ENCODE peak calls at places on chromosomes 11 and 22, in four cellular contexts. E is mesothelial cell of epicardium; V is CD4-positive, alpha-beta T cell; Z is activated B cell treated with CpG ODN at 0.5 μM for 24 hours. T is an unnamed sample.

GRCh38 chr22:46399625-46400024 is 64.1 kb downstream of the TRMU start:
- DNase-seq in V (no peak), Z (no peak), E (no peak), T (no peak)

GRCh38 chr11:131917634-131918384 is 547.4 kb downstream of the NTM start:
- DNase-seq in E (no peak), Z (no peak), V (no peak), T (no peak)

GRCh38 chr11:20164152-20164551 is 3.9 kb upstream of the DBX1 start:
- DNase-seq in V (no peak), Z (no peak), E (no peak), T (no peak)

GRCh38 chr11:118921121-118921928 is 4.4 kb downstream of the BCL9L start:
- DNase-seq in E (no peak), V (no peak), Z (no peak), T (no peak)

GRCh38 chr11:110761994-110762393 is 49.8 kb upstream of the ARHGAP20 start:
- DNase-seq in Z (no peak), E (no peak), V (no peak), T (no peak)

GRCh38 chr11:131916633-131917032 is 546.2 kb downstream of the NTM start:
- DNase-seq in Z (no peak), V (no peak), E (no peak), T (no peak)

GRCh38 chr11:41879186-41879738 is 419.8 kb upstream of the LRRC4C start:
- DNase-seq in V (no peak), Z (no peak), E (no peak), T (no peak)

GRCh38 chr11:67507242-67507890 is 596 bp downstream of the CDK2AP2 start:
- DNase-seq in Z (no peak), E (no peak), V (no peak), T (peak; percentile 90)

GRCh38 chr11:48109046-48109666 is 107.5 kb upstream of the OR4B1 start:
- DNase-seq in E (no peak), V (no peak), Z (no peak), T (no peak)

GRCh38 chr22:25131198-25131887 is 68.3 kb upstream of the CRYBB3 start:
- DNase-seq in E (no peak), V (no peak), Z (no peak), T (peak; percentile 41)

GRCh38 chr11:10858505-10859360 is 880 bp upstream of the ZBED5 start:
- DNase-seq in V (peak; percentile 58), Z (peak; percentile 60), E (peak; percentile 40), T (no peak)

GRCh38 chr22:24107668-24108067 is 73.6 kb upstream of the SUSD2 start:
- DNase-seq in E (no peak), V (no peak), Z (no peak), T (peak; percentile 65)

GRCh38 chr11:59199546-59200420 is 12.9 kb downstream of the MPEG1 start:
- DNase-seq in V (no peak), Z (no peak), E (no peak), T (no peak)

GRCh38 chr11:130131957-130132850 is 27.4 kb upstream of the ST14 start:
- DNase-seq in V (no peak), E (no peak), Z (no peak), T (no peak)

GRCh38 chr11:102428696-102429095 is 23.9 kb downstream of the TMEM123 start:
- DNase-seq in V (no peak), Z (no peak), E (no peak), T (no peak)

GRCh38 chr22:35743466-35743865 is 25.8 kb downstream of the APOL5 start:
- DNase-seq in E (no peak), Z (no peak), V (no peak), T (no peak)

GRCh38 chr11:86537541-86538222 is 134.7 kb downstream of the ME3 start:
- DNase-seq in E (no peak), V (no peak), Z (no peak), T (no peak)

GRCh38 chr22:35150163-35151107 is 84.5 kb downstream of the ISX start:
- DNase-seq in Z (peak; percentile 44), E (peak; percentile 70), V (peak; percentile 57), T (peak; percentile 73)

GRCh38 chr11:70788247-70789022 is 390.1 kb downstream of the CTTN start:
- DNase-seq in Z (no peak), V (no peak), E (no peak), T (no peak)

GRCh38 chr11:130873766-130874165 is 42.5 kb downstream of the SNX19 start:
- DNase-seq in V (no peak), E (no peak), Z (no peak), T (no peak)

GRCh38 chr11:38300570-38300969 is 1702.5 kb upstream of the RAG2 start:
- DNase-seq in V (no peak), E (no peak), Z (no peak), T (no peak)

GRCh38 chr11:59676205-59676604 is 7.4 kb upstream of the PATL1 start:
- DNase-seq in V (no peak), E (no peak), Z (no peak), T (no peak)

GRCh38 chr22:22770280-22770871 is 117.2 kb upstream of the IGLL5 start:
- DNase-seq in V (peak; percentile 55), Z (no peak), E (no peak), T (peak; percentile 68)

GRCh38 chr11:67436459-67437081 is 912 bp downstream of the PTPRCAP start:
- DNase-seq in E (no peak), V (peak; percentile 76), Z (peak; percentile 65), T (peak; percentile 76)

GRCh38 chr22:48589901-48590300 is 1237.8 kb downstream of the BRD1 start:
- DNase-seq in E (no peak), V (no peak), Z (no peak), T (no peak)

GRCh38 chr22:23014250-23014649 is 56.1 kb upstream of the GNAZ start:
- DNase-seq in E (no peak), Z (no peak), V (no peak), T (no peak)

GRCh38 chr11:123531325-123531724 is 101.3 kb downstream of the GRAMD1B start:
- DNase-seq in V (no peak), Z (no peak), E (no peak), T (no peak)

GRCh38 chr11:130640526-130640925 is 192.1 kb downstream of the ADAMTS15 start:
- DNase-seq in Z (no peak), V (no peak), E (no peak), T (no peak)

GRCh38 chr11:86176165-86176884 is 68.2 kb upstream of the EED start:
- DNase-seq in E (no peak), V (no peak), Z (no peak), T (no peak)

GRCh38 chr22:39356464-39356863 is 6.7 kb downstream of the SYNGR1 start:
- DNase-seq in Z (no peak), E (no peak), V (no peak), T (no peak)

GRCh38 chr22:47837703-47838102 is 1075.3 kb downstream of the TBC1D22A start:
- DNase-seq in Z (no peak), E (no peak), V (no peak), T (no peak)

T was measured in left colon.